ENCODE peak calls at places on chromosome 18, in four cellular contexts. G is effector memory CD4-positive, alpha-beta T cell; R is activated T-helper 1 cell treated with Interleukin-2 at 50 U/mL for 16 hours; A is C1 segment of cervical spinal cord. K is an unnamed sample.
A peak's percentile ranks its signal among the peaks of the same experiment; 100 is the strongest.

GRCh38 chr18:76656925-76657324 is 161.9 kb upstream of the ZNF516 start:
- DNase-seq in G (no peak), R (no peak), A (no peak), K (no peak)

GRCh38 chr18:43887491-43887890 is 610.2 kb upstream of the SYT4 start:
- DNase-seq in A (no peak), R (no peak), G (no peak), K (no peak)

GRCh38 chr18:24685232-24685959 is 225.0 kb downstream of the HRH4 start:
- DNase-seq in R (no peak), G (no peak), A (no peak), K (no peak)

GRCh38 chr18:7678801-7679200 is 111.7 kb downstream of the PTPRM start:
- DNase-seq in A (no peak), R (no peak), G (no peak), K (no peak)

GRCh38 chr18:74283255-74283554 is 8.6 kb downstream of the CYB5A start:
- DNase-seq in A (no peak), G (no peak), R (no peak), K (no peak)

GRCh38 chr18:4077204-4077603 is 377.9 kb downstream of the DLGAP1 start:
- DNase-seq in G (no peak), R (no peak), A (no peak), K (no peak)

GRCh38 chr18:46338213-46338612 is 234.0 kb downstream of the HAUS1 start:
- DNase-seq in A (no peak), G (no peak), R (no peak), K (no peak)

GRCh38 chr18:21191596-21192307 is 50.3 kb upstream of the GREB1L start:
- DNase-seq in G (no peak), R (no peak), A (peak; percentile 24), K (peak; percentile 63)

GRCh38 chr18:44884446-44884845 is 203.8 kb downstream of the SETBP1 start:
- DNase-seq in G (no peak), R (no peak), A (no peak), K (no peak)

GRCh38 chr18:23433360-23433759 is 19.7 kb upstream of the RIOK3 start:
- DNase-seq in A (no peak), G (no peak), R (no peak), K (no peak)

GRCh38 chr18:54945726-54946125 is 13.5 kb downstream of the CCDC68 start:
- DNase-seq in A (no peak), R (no peak), G (no peak), K (no peak)

GRCh38 chr18:9691235-9691634 is 16.9 kb upstream of the RAB31 start:
- DNase-seq in R (no peak), G (no peak), A (no peak), K (no peak)

GRCh38 chr18:55781481-55781957 is 193.5 kb upstream of the TCF4 start:
- DNase-seq in G (no peak), A (no peak), R (no peak), K (peak; percentile 72)

GRCh38 chr18:12307251-12307736 is 747 bp upstream of the TUBB6 start:
- DNase-seq in A (no peak), G (no peak), R (no peak), K (peak; percentile 69)

GRCh38 chr18:39802648-39803229 is 2152.3 kb upstream of the PIK3C3 start:
- DNase-seq in G (no peak), A (no peak), R (no peak), K (no peak)

GRCh38 chr18:76416935-76417334 is 78.1 kb downstream of the ZNF516 start:
- DNase-seq in G (no peak), A (no peak), R (no peak), K (peak; percentile 23)

GRCh38 chr18:54223568-54224241 is 764 bp downstream of the MBD2 start:
- DNase-seq in A (no peak), R (peak; percentile 9), G (peak; percentile 32), K (peak; percentile 92)

GRCh38 chr18:75527848-75528247 is 100.3 kb upstream of the SMIM21 start:
- DNase-seq in R (no peak), A (no peak), G (no peak), K (no peak)

GRCh38 chr18:62606106-62606505 is 83.3 kb downstream of the ZCCHC2 start:
- DNase-seq in A (no peak), G (no peak), R (no peak), K (no peak)

GRCh38 chr18:26406854-26407517 is 141.4 kb downstream of the KCTD1 start:
- DNase-seq in R (no peak), A (no peak), G (no peak), K (no peak)

GRCh38 chr18:2240311-2240705 is 331.0 kb downstream of the METTL4 start:
- DNase-seq in A (no peak), G (no peak), R (no peak), K (no peak)

GRCh38 chr18:56702946-56703345 is 51.8 kb downstream of the WDR7 start:
- DNase-seq in R (no peak), G (no peak), A (no peak), K (peak; percentile 36)

GRCh38 chr18:22921762-22922161 is 11.4 kb upstream of the RBBP8 start:
- DNase-seq in A (no peak), R (no peak), G (no peak), K (no peak)

GRCh38 chr18:67428148-67428547 is 88.4 kb downstream of the DSEL start:
- DNase-seq in A (no peak), R (no peak), G (no peak), K (peak; percentile 61)

GRCh38 chr18:31685097-31686082 is 1.0 kb upstream of the B4GALT6 start:
- DNase-seq in R (peak; percentile 1), G (peak; percentile 12), A (peak; percentile 51), K (no peak)

GRCh38 chr18:9905401-9905922 is 8.4 kb upstream of the VAPA start:
- DNase-seq in A (no peak), G (no peak), R (no peak), K (peak; percentile 6)

GRCh38 chr18:5744659-5745058 is 150.7 kb downstream of the TMEM200C start:
- DNase-seq in A (no peak), G (no peak), R (no peak), K (no peak)

GRCh38 chr18:10038268-10038667 is 124.5 kb downstream of the VAPA start:
- DNase-seq in R (no peak), G (no peak), A (no peak), K (no peak)

GRCh38 chr18:77113361-77114069 is 19.1 kb downstream of the MBP start:
- DNase-seq in G (no peak), A (no peak), R (no peak), K (no peak)

GRCh38 chr18:12403601-12404506 is 3.9 kb upstream of the PRELID3A start:
- DNase-seq in G (no peak), A (no peak), R (no peak), K (peak; percentile 88)

GRCh38 chr18:59729781-59730180 is 32.6 kb upstream of the CCBE1 start:
- DNase-seq in A (no peak), G (no peak), R (no peak), K (no peak)

GRCh38 chr18:73136134-73136533 is 268.3 kb upstream of the NETO1 start:
- DNase-seq in R (no peak), A (no peak), G (no peak), K (peak; percentile 42)

GRCh38 chr18:25109484-25109883 is 242.5 kb downstream of the ZNF521 start:
- DNase-seq in G (no peak), R (no peak), A (no peak), K (peak; percentile 4)

GRCh38 chr18:3162181-3162580 is 57.6 kb downstream of the MYOM1 start:
- DNase-seq in A (no peak), R (no peak), G (no peak), K (no peak)

GRCh38 chr18:50240083-50240563 is 26.2 kb downstream of the CFAP53 start:
- DNase-seq in A (no peak), R (no peak), G (no peak), K (no peak)

GRCh38 chr18:9867454-9867732 is 18.4 kb upstream of the TXNDC2 start:
- DNase-seq in G (no peak), A (no peak), R (no peak), K (no peak)

GRCh38 chr18:69387181-69387580 is 13.5 kb upstream of the DOK6 start:
- DNase-seq in R (no peak), G (no peak), A (no peak), K (no peak)